ENCODE peak calls at places on chromosomes 4 and X, in seven cellular contexts. One of them, this sample, is unnamed.

GRCh38 chrX:16839852-16840460 is 30.2 kb downstream of the RBBP7 start:
- DNase-seq in SK-N-SH: no peak
- DNase-seq in HepG2: no peak
- DNase-seq in sigmoid colon: no peak
- DNase-seq in stomach: no peak
- DNase-seq in GM12878: no peak
- DNase-seq in A549: peak
- DNase-seq in this sample: no peak

GRCh38 chr4:186554485-186554884 is 882 bp downstream of the MTNR1A start:
- DNase-seq in SK-N-SH: no peak
- DNase-seq in HepG2: peak
- DNase-seq in sigmoid colon: no peak
- DNase-seq in stomach: peak
- DNase-seq in GM12878: no peak
- DNase-seq in A549: peak
- DNase-seq in this sample: peak

GRCh38 chr4:159451006-159451405 is 348.1 kb downstream of the RAPGEF2 start:
- DNase-seq in SK-N-SH: no peak
- DNase-seq in HepG2: no peak
- DNase-seq in sigmoid colon: no peak
- DNase-seq in stomach: no peak
- DNase-seq in GM12878: no peak
- DNase-seq in A549: no peak
- DNase-seq in this sample: no peak

GRCh38 chrX:149010026-149010898 is 494.8 kb downstream of the IDS start:
- DNase-seq in SK-N-SH: no peak
- DNase-seq in HepG2: no peak
- DNase-seq in sigmoid colon: no peak
- DNase-seq in stomach: no peak
- DNase-seq in GM12878: no peak
- DNase-seq in A549: no peak
- DNase-seq in this sample: no peak

GRCh38 chr4:9847971-9848764 is 66.7 kb downstream of the DRD5 start:
- DNase-seq in SK-N-SH: no peak
- DNase-seq in HepG2: no peak
- DNase-seq in sigmoid colon: no peak
- DNase-seq in stomach: no peak
- DNase-seq in GM12878: no peak
- DNase-seq in A549: no peak
- DNase-seq in this sample: no peak

GRCh38 chr4:119672086-119672485 is 43.5 kb upstream of the PDE5A start:
- DNase-seq in SK-N-SH: no peak
- DNase-seq in HepG2: no peak
- DNase-seq in sigmoid colon: no peak
- DNase-seq in stomach: no peak
- DNase-seq in GM12878: no peak
- DNase-seq in A549: no peak
- DNase-seq in this sample: no peak

GRCh38 chr4:112885897-112886296 is 163.6 kb upstream of the ANK2 start:
- DNase-seq in SK-N-SH: no peak
- DNase-seq in HepG2: no peak
- DNase-seq in sigmoid colon: no peak
- DNase-seq in stomach: no peak
- DNase-seq in GM12878: no peak
- DNase-seq in A549: no peak
- DNase-seq in this sample: no peak

GRCh38 chr4:156230151-156230550 is 276.5 kb upstream of the CTSO start:
- DNase-seq in SK-N-SH: no peak
- DNase-seq in HepG2: no peak
- DNase-seq in sigmoid colon: no peak
- DNase-seq in stomach: no peak
- DNase-seq in GM12878: no peak
- DNase-seq in A549: no peak
- DNase-seq in this sample: no peak

GRCh38 chr4:1243451-1244080 is 5.4 kb downstream of the CTBP1 start:
- DNase-seq in SK-N-SH: peak
- DNase-seq in HepG2: no peak
- DNase-seq in sigmoid colon: peak
- DNase-seq in stomach: no peak
- DNase-seq in GM12878: no peak
- DNase-seq in A549: no peak
- DNase-seq in this sample: peak

GRCh38 chr4:76803522-76803921 is 94.4 kb downstream of the SOWAHB start:
- DNase-seq in SK-N-SH: no peak
- DNase-seq in HepG2: no peak
- DNase-seq in sigmoid colon: no peak
- DNase-seq in stomach: no peak
- DNase-seq in GM12878: no peak
- DNase-seq in A549: peak
- DNase-seq in this sample: no peak

GRCh38 chr4:90078440-90078839 is 48.8 kb upstream of the CCSER1 start:
- DNase-seq in SK-N-SH: no peak
- DNase-seq in HepG2: no peak
- DNase-seq in sigmoid colon: no peak
- DNase-seq in stomach: no peak
- DNase-seq in GM12878: no peak
- DNase-seq in A549: no peak
- DNase-seq in this sample: no peak
- TF ChIP-seq EP300 in SK-N-SH: no peak
- TF ChIP-seq EP300 in HepG2: no peak
- TF ChIP-seq EP300 in sigmoid colon: no peak
- TF ChIP-seq EP300 in stomach: no peak
- TF ChIP-seq EP300 in GM12878: no peak
- TF ChIP-seq EP300 in A549: no peak
- TF ChIP-seq EP300 in this sample: no peak

GRCh38 chrX:32597777-32598176 is 613.6 kb downstream of the DMD start:
- DNase-seq in SK-N-SH: no peak
- DNase-seq in HepG2: no peak
- DNase-seq in sigmoid colon: no peak
- DNase-seq in stomach: no peak
- DNase-seq in GM12878: no peak
- DNase-seq in A549: no peak
- DNase-seq in this sample: no peak
- TF ChIP-seq EP300 in SK-N-SH: no peak
- TF ChIP-seq EP300 in HepG2: no peak
- TF ChIP-seq EP300 in sigmoid colon: no peak
- TF ChIP-seq EP300 in stomach: no peak
- TF ChIP-seq EP300 in GM12878: no peak
- TF ChIP-seq EP300 in A549: no peak
- TF ChIP-seq EP300 in this sample: no peak

GRCh38 chrX:38409289-38409688 is 56.9 kb downstream of the OTC start:
- DNase-seq in SK-N-SH: no peak
- DNase-seq in HepG2: no peak
- DNase-seq in sigmoid colon: no peak
- DNase-seq in stomach: no peak
- DNase-seq in GM12878: no peak
- DNase-seq in A549: no peak
- DNase-seq in this sample: no peak

GRCh38 chrX:38400401-38400910 is 48.1 kb downstream of the OTC start:
- DNase-seq in SK-N-SH: no peak
- DNase-seq in HepG2: no peak
- DNase-seq in sigmoid colon: no peak
- DNase-seq in stomach: no peak
- DNase-seq in GM12878: no peak
- DNase-seq in A549: no peak
- DNase-seq in this sample: no peak

GRCh38 chrX:38403834-38404233 is 51.4 kb downstream of the OTC start:
- DNase-seq in SK-N-SH: no peak
- DNase-seq in HepG2: no peak
- DNase-seq in sigmoid colon: no peak
- DNase-seq in stomach: no peak
- DNase-seq in GM12878: no peak
- DNase-seq in A549: no peak
- DNase-seq in this sample: no peak
- TF ChIP-seq EP300 in SK-N-SH: no peak
- TF ChIP-seq EP300 in HepG2: no peak
- TF ChIP-seq EP300 in sigmoid colon: no peak
- TF ChIP-seq EP300 in stomach: no peak
- TF ChIP-seq EP300 in GM12878: no peak
- TF ChIP-seq EP300 in A549: no peak
- TF ChIP-seq EP300 in this sample: no peak

GRCh38 chrX:2317527-2318055 is 183.2 kb downstream of the DHRSX start:
- DNase-seq in SK-N-SH: no peak
- DNase-seq in HepG2: no peak
- DNase-seq in sigmoid colon: no peak
- DNase-seq in stomach: no peak
- DNase-seq in GM12878: no peak
- DNase-seq in A549: no peak
- DNase-seq in this sample: no peak
- TF ChIP-seq EP300 in SK-N-SH: no peak
- TF ChIP-seq EP300 in HepG2: no peak
- TF ChIP-seq EP300 in sigmoid colon: no peak
- TF ChIP-seq EP300 in stomach: no peak
- TF ChIP-seq EP300 in GM12878: no peak
- TF ChIP-seq EP300 in A549: no peak
- TF ChIP-seq EP300 in this sample: no peak

GRCh38 chrX:15674899-15675489 is 10.4 kb upstream of the CLTRN start:
- DNase-seq in SK-N-SH: peak
- DNase-seq in HepG2: peak
- DNase-seq in sigmoid colon: peak
- DNase-seq in stomach: peak
- DNase-seq in GM12878: peak
- DNase-seq in A549: peak
- DNase-seq in this sample: peak
- TF ChIP-seq EP300 in SK-N-SH: no peak
- TF ChIP-seq EP300 in HepG2: no peak
- TF ChIP-seq EP300 in sigmoid colon: no peak
- TF ChIP-seq EP300 in stomach: peak
- TF ChIP-seq EP300 in GM12878: no peak
- TF ChIP-seq EP300 in A549: no peak
- TF ChIP-seq EP300 in this sample: no peak

GRCh38 chr4:165201806-165202205 is 5.6 kb upstream of the KLHL2 start:
- DNase-seq in SK-N-SH: no peak
- DNase-seq in HepG2: no peak
- DNase-seq in sigmoid colon: no peak
- DNase-seq in stomach: no peak
- DNase-seq in GM12878: no peak
- DNase-seq in A549: no peak
- DNase-seq in this sample: no peak

GRCh38 chr4:165198329-165198728 is 9.0 kb upstream of the KLHL2 start:
- DNase-seq in SK-N-SH: no peak
- DNase-seq in HepG2: no peak
- DNase-seq in sigmoid colon: no peak
- DNase-seq in stomach: no peak
- DNase-seq in GM12878: no peak
- DNase-seq in A549: no peak
- DNase-seq in this sample: no peak

GRCh38 chr4:165199286-165199685 is 8.1 kb upstream of the KLHL2 start:
- DNase-seq in SK-N-SH: no peak
- DNase-seq in HepG2: no peak
- DNase-seq in sigmoid colon: no peak
- DNase-seq in stomach: no peak
- DNase-seq in GM12878: no peak
- DNase-seq in A549: no peak
- DNase-seq in this sample: no peak

GRCh38 chr4:165203541-165204461 is 3.6 kb upstream of the KLHL2 start:
- DNase-seq in SK-N-SH: no peak
- DNase-seq in HepG2: no peak
- DNase-seq in sigmoid colon: no peak
- DNase-seq in stomach: no peak
- DNase-seq in GM12878: no peak
- DNase-seq in A549: no peak
- DNase-seq in this sample: no peak

GRCh38 chr4:165199722-165200121 is 7.6 kb upstream of the KLHL2 start:
- DNase-seq in SK-N-SH: no peak
- DNase-seq in HepG2: no peak
- DNase-seq in sigmoid colon: no peak
- DNase-seq in stomach: no peak
- DNase-seq in GM12878: no peak
- DNase-seq in A549: no peak
- DNase-seq in this sample: no peak
- TF ChIP-seq EP300 in SK-N-SH: peak
- TF ChIP-seq EP300 in HepG2: no peak
- TF ChIP-seq EP300 in sigmoid colon: no peak
- TF ChIP-seq EP300 in stomach: no peak
- TF ChIP-seq EP300 in GM12878: no peak
- TF ChIP-seq EP300 in A549: no peak
- TF ChIP-seq EP300 in this sample: no peak

DNA sequence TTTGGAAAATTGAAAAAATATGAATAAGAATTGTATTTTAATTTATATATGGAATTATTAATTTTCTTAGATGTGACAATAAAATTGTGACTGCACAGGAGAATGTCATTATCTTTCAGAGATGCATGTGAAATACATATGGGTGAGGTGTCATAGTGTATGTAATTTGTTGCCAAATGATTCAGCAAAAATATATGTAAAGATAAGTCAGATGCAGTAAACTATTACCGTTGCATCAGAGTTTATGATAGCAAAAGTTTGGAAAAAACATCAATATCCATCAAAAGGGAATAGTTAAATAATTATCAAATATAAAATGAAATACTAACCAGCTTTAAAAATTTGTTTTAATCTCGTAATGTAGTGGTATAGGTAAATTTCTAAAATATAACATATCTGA is 10.4 kb upstream of the SLC7A11 start:
- DNase-seq in SK-N-SH: no peak
- DNase-seq in HepG2: no peak
- DNase-seq in sigmoid colon: no peak
- DNase-seq in stomach: no peak
- DNase-seq in GM12878: no peak
- DNase-seq in A549: no peak
- DNase-seq in this sample: no peak
- TF ChIP-seq EP300 in SK-N-SH: no peak
- TF ChIP-seq EP300 in HepG2: no peak
- TF ChIP-seq EP300 in sigmoid colon: no peak
- TF ChIP-seq EP300 in stomach: no peak
- TF ChIP-seq EP300 in GM12878: no peak
- TF ChIP-seq EP300 in A549: no peak
- TF ChIP-seq EP300 in this sample: no peak

GRCh38 chr4:148787831-148788477 is 345.7 kb upstream of the NR3C2 start:
- DNase-seq in SK-N-SH: no peak
- DNase-seq in HepG2: no peak
- DNase-seq in sigmoid colon: no peak
- DNase-seq in stomach: no peak
- DNase-seq in GM12878: no peak
- DNase-seq in A549: no peak
- DNase-seq in this sample: no peak

GRCh38 chr4:148790246-148790645 is 348.0 kb upstream of the NR3C2 start:
- DNase-seq in SK-N-SH: no peak
- DNase-seq in HepG2: no peak
- DNase-seq in sigmoid colon: no peak
- DNase-seq in stomach: no peak
- DNase-seq in GM12878: no peak
- DNase-seq in A549: no peak
- DNase-seq in this sample: no peak

GRCh38 chr4:148790691-148791090 is 348.5 kb upstream of the NR3C2 start:
- DNase-seq in SK-N-SH: no peak
- DNase-seq in HepG2: no peak
- DNase-seq in sigmoid colon: no peak
- DNase-seq in stomach: no peak
- DNase-seq in GM12878: no peak
- DNase-seq in A549: no peak
- DNase-seq in this sample: no peak

GRCh38 chr4:148795156-148795864 is 353.1 kb upstream of the NR3C2 start:
- DNase-seq in SK-N-SH: no peak
- DNase-seq in HepG2: no peak
- DNase-seq in sigmoid colon: no peak
- DNase-seq in stomach: peak
- DNase-seq in GM12878: no peak
- DNase-seq in A549: no peak
- DNase-seq in this sample: no peak

GRCh38 chr4:148793221-148793620 is 351.0 kb upstream of the NR3C2 start:
- DNase-seq in SK-N-SH: no peak
- DNase-seq in HepG2: no peak
- DNase-seq in sigmoid colon: no peak
- DNase-seq in stomach: no peak
- DNase-seq in GM12878: no peak
- DNase-seq in A549: no peak
- DNase-seq in this sample: no peak
- TF ChIP-seq EP300 in SK-N-SH: no peak
- TF ChIP-seq EP300 in HepG2: no peak
- TF ChIP-seq EP300 in sigmoid colon: no peak
- TF ChIP-seq EP300 in stomach: no peak
- TF ChIP-seq EP300 in GM12878: no peak
- TF ChIP-seq EP300 in A549: no peak
- TF ChIP-seq EP300 in this sample: no peak

GRCh38 chrX:73943900-73944581 is 359.9 kb upstream of the ZCCHC13 start:
- DNase-seq in SK-N-SH: peak
- DNase-seq in HepG2: peak
- DNase-seq in sigmoid colon: peak
- DNase-seq in stomach: peak
- DNase-seq in GM12878: peak
- DNase-seq in A549: peak
- DNase-seq in this sample: peak
- TF ChIP-seq EP300 in SK-N-SH: peak
- TF ChIP-seq EP300 in HepG2: no peak
- TF ChIP-seq EP300 in sigmoid colon: no peak
- TF ChIP-seq EP300 in stomach: no peak
- TF ChIP-seq EP300 in GM12878: peak
- TF ChIP-seq EP300 in A549: no peak
- TF ChIP-seq EP300 in this sample: no peak

This sample was measured in transverse colon.